ENCODE peak calls at places on chromosomes 2 and 18, in ten cellular contexts. One of them, this sample, is unnamed. For H3K9me3, the result is how much of the 10 kb centered on the place peaks cover.

GRCh38 chr2:164735309-164735919 is 106.2 kb downstream of the COBLL1 start:
- DNase-seq in PC-9: no peak
- DNase-seq in cardiac muscle cell: no peak
- DNase-seq in heart left ventricle: no peak
- DNase-seq in keratinocyte: no peak
- DNase-seq in uterus: no peak
- DNase-seq in body of pancreas: no peak
- DNase-seq in thoracic aorta: no peak
- DNase-seq in prostate gland: no peak
- DNase-seq in SJSA1: no peak
- DNase-seq in this sample: no peak

GRCh38 chr18:7272268-7273049 is 41.6 kb downstream of the LRRC30 start:
- DNase-seq in cardiac muscle cell: peak
- DNase-seq in keratinocyte: no peak
- DNase-seq in PC-9: peak
- DNase-seq in uterus: peak
- DNase-seq in SJSA1: no peak
- DNase-seq in body of pancreas: peak
- DNase-seq in prostate gland: peak
- DNase-seq in heart left ventricle: peak
- DNase-seq in thoracic aorta: no peak
- DNase-seq in this sample: no peak

GRCh38 chr2:201471732-201472395 is 20.3 kb downstream of the STRADB start:
- DNase-seq in body of pancreas: no peak
- DNase-seq in SJSA1: no peak
- DNase-seq in uterus: no peak
- DNase-seq in PC-9: no peak
- DNase-seq in cardiac muscle cell: peak
- DNase-seq in heart left ventricle: no peak
- DNase-seq in prostate gland: no peak
- DNase-seq in thoracic aorta: no peak
- DNase-seq in keratinocyte: no peak
- DNase-seq in this sample: no peak

GRCh38 chr2:119958642-119959268 is 54.1 kb upstream of the EPB41L5 start:
- DNase-seq in heart left ventricle: no peak
- DNase-seq in body of pancreas: no peak
- DNase-seq in PC-9: no peak
- DNase-seq in keratinocyte: no peak
- DNase-seq in cardiac muscle cell: peak
- DNase-seq in SJSA1: no peak
- DNase-seq in thoracic aorta: no peak
- DNase-seq in prostate gland: no peak
- DNase-seq in uterus: no peak
- DNase-seq in this sample: no peak

GRCh38 chr2:232457121-232458011 is 1.4 kb downstream of the ALPI start:
- DNase-seq in keratinocyte: no peak
- DNase-seq in uterus: no peak
- DNase-seq in prostate gland: no peak
- DNase-seq in body of pancreas: no peak
- DNase-seq in thoracic aorta: no peak
- DNase-seq in cardiac muscle cell: no peak
- DNase-seq in PC-9: no peak
- DNase-seq in heart left ventricle: no peak
- DNase-seq in SJSA1: no peak
- DNase-seq in this sample: no peak

GRCh38 chr2:143347303-143347702 is 218.1 kb downstream of the ARHGAP15 start:
- DNase-seq in cardiac muscle cell: no peak
- DNase-seq in heart left ventricle: no peak
- DNase-seq in prostate gland: no peak
- DNase-seq in thoracic aorta: no peak
- DNase-seq in body of pancreas: no peak
- DNase-seq in SJSA1: no peak
- DNase-seq in PC-9: no peak
- DNase-seq in uterus: no peak
- DNase-seq in keratinocyte: no peak
- DNase-seq in this sample: peak

GRCh38 chr2:86477349-86477748 is 36.2 kb downstream of the KDM3A start:
- DNase-seq in body of pancreas: no peak
- DNase-seq in heart left ventricle: no peak
- DNase-seq in PC-9: no peak
- DNase-seq in prostate gland: no peak
- DNase-seq in keratinocyte: no peak
- DNase-seq in SJSA1: no peak
- DNase-seq in thoracic aorta: no peak
- DNase-seq in cardiac muscle cell: peak
- DNase-seq in uterus: no peak
- DNase-seq in this sample: no peak

GRCh38 chr2:795245-796041 is 118.2 kb upstream of the TMEM18 start:
- DNase-seq in keratinocyte: no peak
- DNase-seq in heart left ventricle: no peak
- DNase-seq in prostate gland: no peak
- DNase-seq in SJSA1: no peak
- DNase-seq in PC-9: no peak
- DNase-seq in uterus: peak
- DNase-seq in cardiac muscle cell: no peak
- DNase-seq in thoracic aorta: no peak
- DNase-seq in body of pancreas: no peak
- DNase-seq in this sample: no peak

GRCh38 chr2:200810252-200810650 is 1.5 kb upstream of the BZW1 start:
- DNase-seq in heart left ventricle: no peak
- DNase-seq in uterus: no peak
- DNase-seq in body of pancreas: peak
- DNase-seq in SJSA1: no peak
- DNase-seq in thoracic aorta: no peak
- DNase-seq in PC-9: no peak
- DNase-seq in keratinocyte: no peak
- DNase-seq in cardiac muscle cell: peak
- DNase-seq in prostate gland: peak
- DNase-seq in this sample: no peak

GRCh38 chr18:36711813-36712444 is 116.9 kb downstream of the TPGS2 start:
- DNase-seq in keratinocyte: no peak
- DNase-seq in prostate gland: no peak
- DNase-seq in heart left ventricle: peak
- DNase-seq in cardiac muscle cell: peak
- DNase-seq in body of pancreas: peak
- DNase-seq in PC-9: peak
- DNase-seq in thoracic aorta: peak
- DNase-seq in uterus: peak
- DNase-seq in SJSA1: no peak
- DNase-seq in this sample: peak

GRCh38 chr18:80166240-80166639 is 57.2 kb downstream of the ADNP2 start:
- DNase-seq in SJSA1: no peak
- DNase-seq in thoracic aorta: no peak
- DNase-seq in uterus: no peak
- DNase-seq in prostate gland: no peak
- DNase-seq in keratinocyte: no peak
- DNase-seq in body of pancreas: no peak
- DNase-seq in PC-9: no peak
- DNase-seq in cardiac muscle cell: no peak
- DNase-seq in heart left ventricle: no peak
- DNase-seq in this sample: no peak
- H3K9me3 ChIP-seq in SJSA1: under half
- H3K9me3 ChIP-seq in thoracic aorta: under half
- H3K9me3 ChIP-seq in uterus: under half
- H3K9me3 ChIP-seq in prostate gland: under half
- H3K9me3 ChIP-seq in keratinocyte: under half
- H3K9me3 ChIP-seq in body of pancreas: under half
- H3K9me3 ChIP-seq in PC-9: under half
- H3K9me3 ChIP-seq in cardiac muscle cell: under half
- H3K9me3 ChIP-seq in heart left ventricle: under half
- H3K9me3 ChIP-seq in this sample: under half

GRCh38 chr18:80022613-80023012 is 11.6 kb upstream of the RBFA start:
- DNase-seq in uterus: no peak
- DNase-seq in thoracic aorta: no peak
- DNase-seq in keratinocyte: no peak
- DNase-seq in cardiac muscle cell: peak
- DNase-seq in heart left ventricle: no peak
- DNase-seq in prostate gland: no peak
- DNase-seq in PC-9: no peak
- DNase-seq in body of pancreas: no peak
- DNase-seq in SJSA1: no peak
- DNase-seq in this sample: no peak
- H3K9me3 ChIP-seq in uterus: under half
- H3K9me3 ChIP-seq in thoracic aorta: half or more
- H3K9me3 ChIP-seq in keratinocyte: under half
- H3K9me3 ChIP-seq in cardiac muscle cell: under half
- H3K9me3 ChIP-seq in heart left ventricle: half or more
- H3K9me3 ChIP-seq in prostate gland: under half
- H3K9me3 ChIP-seq in PC-9: under half
- H3K9me3 ChIP-seq in body of pancreas: under half
- H3K9me3 ChIP-seq in SJSA1: half or more
- H3K9me3 ChIP-seq in this sample: under half

DNA sequence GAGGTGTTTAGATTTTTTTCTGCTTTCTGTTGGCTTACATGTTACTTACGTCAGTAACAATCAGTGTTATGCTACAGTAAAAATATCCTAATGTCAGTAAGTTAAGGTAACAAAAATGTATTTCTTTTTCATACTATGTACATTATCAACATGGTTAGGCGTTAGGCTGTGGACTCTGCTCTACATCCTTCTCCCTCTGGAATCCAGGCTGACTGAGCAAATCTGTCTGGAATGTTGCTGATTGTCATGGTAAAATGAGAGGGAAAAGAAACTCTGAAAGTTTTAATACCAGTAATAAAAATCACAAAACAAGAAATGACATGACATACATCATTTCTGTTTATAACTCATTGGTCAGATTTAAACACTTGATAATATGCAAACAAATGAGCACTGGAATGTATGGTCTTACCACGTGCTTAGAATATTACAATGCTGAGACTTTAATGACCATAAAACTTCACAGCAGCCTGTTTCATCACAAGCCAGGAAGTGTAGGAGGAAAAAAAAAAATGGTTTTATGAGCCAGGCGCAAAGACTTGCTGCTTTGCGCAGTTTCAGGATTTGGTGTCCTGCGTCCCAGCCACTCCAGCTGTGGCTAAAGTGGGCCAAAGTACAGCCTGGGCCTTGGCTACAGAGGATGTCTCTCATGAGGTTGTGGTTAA is 252.4 kb downstream of the FSIP2 start:
- DNase-seq in thoracic aorta: no peak
- DNase-seq in uterus: no peak
- DNase-seq in PC-9: no peak
- DNase-seq in body of pancreas: no peak
- DNase-seq in cardiac muscle cell: no peak
- DNase-seq in heart left ventricle: no peak
- DNase-seq in prostate gland: no peak
- DNase-seq in keratinocyte: no peak
- DNase-seq in SJSA1: no peak
- DNase-seq in this sample: no peak
- H3K9me3 ChIP-seq in thoracic aorta: under half
- H3K9me3 ChIP-seq in uterus: under half
- H3K9me3 ChIP-seq in PC-9: under half
- H3K9me3 ChIP-seq in body of pancreas: under half
- H3K9me3 ChIP-seq in cardiac muscle cell: under half
- H3K9me3 ChIP-seq in heart left ventricle: under half
- H3K9me3 ChIP-seq in prostate gland: under half
- H3K9me3 ChIP-seq in keratinocyte: under half
- H3K9me3 ChIP-seq in SJSA1: under half
- H3K9me3 ChIP-seq in this sample: under half

DNA sequence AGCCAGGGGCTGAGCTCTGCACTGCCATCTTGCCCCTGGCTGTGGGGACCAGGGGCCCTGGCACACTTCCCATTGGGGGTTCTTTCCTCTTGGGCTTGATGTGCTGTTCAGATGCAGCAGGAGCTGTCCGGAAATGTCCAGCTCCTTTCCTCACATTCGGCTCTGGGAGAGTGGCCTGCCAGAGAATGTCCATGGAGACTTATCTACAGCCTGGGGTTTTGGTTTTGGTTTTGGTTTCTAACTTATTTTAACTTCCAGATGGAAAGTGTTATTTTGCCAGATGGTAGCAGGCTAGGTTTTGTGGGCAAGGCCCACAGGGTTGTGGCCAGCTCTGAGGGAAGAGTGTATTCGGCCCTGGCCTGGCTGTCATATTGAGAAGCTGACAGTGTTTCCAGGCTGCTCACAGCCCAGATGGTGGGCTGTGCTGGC is 177.3 kb downstream of the ANKRD30B start:
- DNase-seq in heart left ventricle: no peak
- DNase-seq in cardiac muscle cell: no peak
- DNase-seq in PC-9: no peak
- DNase-seq in uterus: no peak
- DNase-seq in prostate gland: no peak
- DNase-seq in SJSA1: no peak
- DNase-seq in thoracic aorta: no peak
- DNase-seq in keratinocyte: no peak
- DNase-seq in body of pancreas: no peak
- DNase-seq in this sample: no peak
- H3K9me3 ChIP-seq in heart left ventricle: under half
- H3K9me3 ChIP-seq in cardiac muscle cell: under half
- H3K9me3 ChIP-seq in PC-9: under half
- H3K9me3 ChIP-seq in uterus: under half
- H3K9me3 ChIP-seq in prostate gland: under half
- H3K9me3 ChIP-seq in SJSA1: under half
- H3K9me3 ChIP-seq in thoracic aorta: under half
- H3K9me3 ChIP-seq in keratinocyte: under half
- H3K9me3 ChIP-seq in body of pancreas: under half
- H3K9me3 ChIP-seq in this sample: under half

GRCh38 chr2:40020997-40021396 is 241.9 kb upstream of the THUMPD2 start:
- DNase-seq in SJSA1: no peak
- DNase-seq in uterus: no peak
- DNase-seq in prostate gland: no peak
- DNase-seq in cardiac muscle cell: no peak
- DNase-seq in keratinocyte: no peak
- DNase-seq in PC-9: no peak
- DNase-seq in body of pancreas: no peak
- DNase-seq in thoracic aorta: no peak
- DNase-seq in heart left ventricle: no peak
- DNase-seq in this sample: no peak
- H3K9me3 ChIP-seq in SJSA1: under half
- H3K9me3 ChIP-seq in uterus: under half
- H3K9me3 ChIP-seq in prostate gland: under half
- H3K9me3 ChIP-seq in cardiac muscle cell: under half
- H3K9me3 ChIP-seq in keratinocyte: under half
- H3K9me3 ChIP-seq in PC-9: under half
- H3K9me3 ChIP-seq in body of pancreas: under half
- H3K9me3 ChIP-seq in thoracic aorta: under half
- H3K9me3 ChIP-seq in heart left ventricle: under half
- H3K9me3 ChIP-seq in this sample: under half

DNA sequence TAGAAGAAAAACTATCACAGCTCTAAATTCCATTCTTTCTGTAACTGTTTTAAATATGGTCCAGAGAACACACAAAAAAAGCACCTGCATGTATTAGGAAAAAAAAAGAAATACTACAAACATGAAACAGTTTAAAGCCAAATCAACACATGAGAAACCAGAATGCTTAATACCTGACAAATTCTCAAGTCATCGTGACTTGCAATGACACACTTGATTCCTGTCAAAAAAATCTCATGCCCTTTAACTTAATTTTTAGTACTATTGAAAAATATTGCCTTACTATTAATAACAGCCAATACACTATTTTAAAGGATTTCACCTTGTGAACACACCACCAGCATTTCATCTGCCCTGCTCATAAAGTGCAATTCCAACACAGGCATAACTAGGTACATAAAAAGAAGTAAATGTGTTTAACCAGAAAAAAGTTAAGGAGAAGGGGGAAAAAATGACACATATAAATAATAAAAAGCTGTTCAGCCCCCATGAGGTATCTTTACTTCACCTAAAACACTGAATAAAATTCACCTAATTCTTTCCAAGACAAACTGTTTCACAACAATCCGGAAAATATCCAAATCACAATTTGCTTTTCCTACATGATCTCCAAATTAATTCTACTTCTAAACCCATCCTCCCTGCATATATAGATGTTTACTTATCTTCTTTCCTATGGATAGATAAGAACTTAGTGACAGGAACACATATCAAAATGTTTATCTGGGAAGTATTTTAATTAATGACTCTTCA is 10.8 kb downstream of the ROCK2 start:
- DNase-seq in uterus: no peak
- DNase-seq in cardiac muscle cell: no peak
- DNase-seq in SJSA1: no peak
- DNase-seq in PC-9: no peak
- DNase-seq in thoracic aorta: no peak
- DNase-seq in body of pancreas: no peak
- DNase-seq in keratinocyte: no peak
- DNase-seq in heart left ventricle: no peak
- DNase-seq in prostate gland: no peak
- DNase-seq in this sample: no peak
- H3K9me3 ChIP-seq in uterus: under half
- H3K9me3 ChIP-seq in cardiac muscle cell: under half
- H3K9me3 ChIP-seq in SJSA1: under half
- H3K9me3 ChIP-seq in PC-9: under half
- H3K9me3 ChIP-seq in thoracic aorta: under half
- H3K9me3 ChIP-seq in body of pancreas: under half
- H3K9me3 ChIP-seq in keratinocyte: under half
- H3K9me3 ChIP-seq in heart left ventricle: under half
- H3K9me3 ChIP-seq in prostate gland: under half
- H3K9me3 ChIP-seq in this sample: under half

This sample was measured in BE2C.